ENCODE peak calls at places on chromosome 6, in ten cellular contexts. C is SK-N-DZ; F is heart right ventricle; P is RWPE1; V is activated gamma-delta T cell treated with anti-CD3 and anti-CD28 coated beads, Interleukin-2, amount 50 U/mL, for 16 hours; A is stimulated activated CD4-positive, alpha-beta T cell treated with anti-CD3 and anti-CD28 coated beads, Interleukin-1b, Interleukin-23, amount 100 ng/mL, for 4 hours; R is pancreas; Z is IMR-90; T is DMS79 treated with DMSO at 0.1 percent for 48 hours; L is dorsolateral prefrontal cortex. U is an unnamed sample.

GRCh38 chr6:128822271-128822670 is 60.7 kb upstream of the LAMA2 start:
- DNase-seq in Z (peak), P (no peak), T (no peak), R (no peak), C (no peak), L (no peak), A (no peak), F (peak), V (no peak), U (peak)

GRCh38 chr6:166927240-166927941 is 29.0 kb downstream of the RNASET2 start:
- DNase-seq in T (peak), F (peak), A (no peak), P (no peak), V (no peak), Z (no peak), C (no peak), R (no peak), L (no peak), U (no peak)

GRCh38 chr6:25537349-25538018 is 114.5 kb upstream of the SCGN start:
- DNase-seq in V (no peak), T (no peak), Z (no peak), R (no peak), L (no peak), A (no peak), C (no peak), F (no peak), P (no peak), U (peak)

GRCh38 chr6:131101911-131102680 is 33.2 kb upstream of the AKAP7 start:
- DNase-seq in F (no peak), T (no peak), A (no peak), P (peak), R (no peak), Z (peak), V (no peak), C (no peak), L (no peak), U (peak)

GRCh38 chr6:141988954-141989705 is 143.6 kb upstream of the GJE1 start:
- DNase-seq in F (no peak), A (no peak), T (no peak), P (peak), R (no peak), V (no peak), C (peak), L (no peak), Z (peak), U (peak)

GRCh38 chr6:109117346-109118035 is 22.2 kb downstream of the CEP57L1 start:
- DNase-seq in R (no peak), C (no peak), P (no peak), L (no peak), Z (no peak), F (no peak), V (no peak), T (no peak), A (no peak), U (no peak)

GRCh38 chr6:105015482-105015881 is 58.6 kb downstream of the LIN28B start:
- DNase-seq in L (no peak), P (no peak), T (no peak), C (no peak), R (no peak), V (no peak), F (no peak), Z (peak), A (no peak), U (peak)

GRCh38 chr6:99467509-99468106 is 42.5 kb upstream of the PNISR start:
- DNase-seq in T (peak), V (no peak), P (peak), L (no peak), C (peak), Z (peak), A (no peak), R (no peak), F (no peak), U (peak)

GRCh38 chr6:43990627-43991619 is 136.3 kb downstream of the MRPL14 start:
- DNase-seq in Z (peak), P (no peak), R (peak), T (no peak), L (no peak), C (peak), A (no peak), V (no peak), F (no peak), U (peak)

GRCh38 chr6:110285306-110286060 is 72.7 kb downstream of the METTL24 start:
- DNase-seq in Z (no peak), R (no peak), V (no peak), A (no peak), L (no peak), T (peak), P (no peak), F (no peak), C (no peak), U (no peak)

GRCh38 chr6:79431469-79431868 is 105.8 kb downstream of the LCA5 start:
- DNase-seq in P (no peak), V (no peak), A (no peak), R (no peak), Z (no peak), F (no peak), L (no peak), C (no peak), T (no peak), U (no peak)

GRCh38 chr6:43812850-43813584 is 43.0 kb downstream of the VEGFA start:
- DNase-seq in Z (peak), A (no peak), C (no peak), F (no peak), L (no peak), T (peak), R (no peak), V (no peak), P (no peak), U (no peak)

GRCh38 chr6:35774116-35774794 is 2.1 kb upstream of the CLPSL2 start:
- DNase-seq in P (no peak), V (no peak), F (no peak), Z (no peak), L (no peak), A (no peak), C (no peak), R (no peak), T (no peak), U (no peak)

GRCh38 chr6:133512410-133513016 is 271.4 kb downstream of the EYA4 start:
- DNase-seq in A (no peak), Z (peak), V (no peak), F (peak), L (peak), C (peak), P (peak), R (no peak), T (no peak), U (peak)

GRCh38 chr6:1381397-1382330 is 7.7 kb upstream of the FOXF2 start:
- DNase-seq in P (peak), T (no peak), C (no peak), Z (no peak), L (no peak), A (peak), F (peak), V (no peak), R (peak), U (no peak)

GRCh38 chr6:89984926-89985743 is 90.9 kb downstream of the GJA10 start:
- DNase-seq in V (no peak), P (no peak), T (no peak), C (peak), L (peak), R (no peak), A (no peak), F (peak), Z (peak), U (peak)

GRCh38 chr6:3281669-3282460 is 23.1 kb downstream of the PSMG4 start:
- DNase-seq in L (no peak), A (no peak), V (no peak), C (no peak), R (peak), Z (peak), F (peak), T (no peak), P (peak), U (peak)

GRCh38 chr6:63458480-63459115 is 113.7 kb upstream of the LOC128125822 start:
- DNase-seq in Z (no peak), A (no peak), V (no peak), F (no peak), R (no peak), C (no peak), T (no peak), P (no peak), L (no peak), U (no peak)

GRCh38 chr6:107539409-107539808 is 49.5 kb downstream of the SOBP start:
- DNase-seq in R (no peak), T (peak), F (no peak), A (no peak), V (no peak), Z (no peak), C (peak), P (no peak), L (no peak), U (peak)

GRCh38 chr6:137261393-137262154 is 42.4 kb upstream of the IFNGR1 start:
- DNase-seq in Z (peak), C (no peak), T (no peak), V (no peak), R (no peak), P (peak), L (no peak), A (no peak), F (no peak), U (peak)

GRCh38 chr6:101083533-101084172 is 202.5 kb upstream of the ASCC3 start:
- DNase-seq in V (no peak), P (peak), Z (peak), L (no peak), A (no peak), C (no peak), R (no peak), F (no peak), T (no peak), U (peak)

GRCh38 chr6:104682722-104683643 is 176.7 kb downstream of the HACE1 start:
- DNase-seq in L (no peak), A (peak), C (peak), Z (peak), R (peak), V (peak), P (peak), T (no peak), F (peak), U (peak)